ENCODE peak calls at places on chromosomes 7 and 10, in four cellular contexts. F, O, B and J are unnamed samples.

GRCh38 chr7:29253225-29253624 is 58.6 kb downstream of the CHN2 start:
- DNase-seq in B (no peak), F (no peak), O (no peak), J (no peak)

GRCh38 chr10:134205-134742 is 981 bp upstream of the ZMYND11 start:
- DNase-seq in F (no peak), O (peak; percentile 6), B (no peak), J (no peak)

GRCh38 chr7:121873795-121874194 is 834 bp downstream of the PTPRZ1 start:
- DNase-seq in F (no peak), O (no peak), B (no peak), J (no peak)

GRCh38 chr10:110074986-110075664 is 67.3 kb downstream of the ADD3 start:
- DNase-seq in F (no peak), O (peak; percentile 94), B (no peak), J (no peak)

GRCh38 chr10:28676297-28676967 is 889 bp upstream of the BAMBI start:
- DNase-seq in B (peak; percentile 33), O (no peak), F (peak; percentile 23), J (no peak)

GRCh38 chr7:154916381-154917213 is 86.3 kb downstream of the PAXIP1 start:
- DNase-seq in O (no peak), B (no peak), F (no peak), J (no peak)

GRCh38 chr7:111108526-111108925 is 17.6 kb downstream of the LRRN3 start:
- DNase-seq in B (no peak), O (peak; percentile 46), F (no peak), J (no peak)

GRCh38 chr7:155542276-155542675 is 4.1 kb downstream of the CNPY1 start:
- DNase-seq in O (no peak), F (no peak), B (no peak), J (no peak)

GRCh38 chr7:115782716-115783460 is 247.7 kb downstream of the TFEC start:
- DNase-seq in O (no peak), B (peak; percentile 23), F (no peak), J (no peak)

GRCh38 chr10:21506351-21506750 is 19.1 kb downstream of the SKIDA1 start:
- DNase-seq in O (no peak), F (no peak), B (no peak), J (no peak)

GRCh38 chr7:29360633-29361625 is 166.4 kb downstream of the CHN2 start:
- DNase-seq in F (no peak), B (no peak), O (no peak), J (no peak)

GRCh38 chr7:7737674-7738073 is 19.3 kb upstream of the RPA3 start:
- DNase-seq in F (no peak), O (no peak), B (no peak), J (no peak)

GRCh38 chr10:91415816-91416215 is 5.7 kb downstream of the HECTD2 start:
- DNase-seq in F (no peak), O (no peak), B (no peak), J (no peak)

GRCh38 chr10:59905735-59906416 is 480 bp downstream of the CCDC6 start:
- DNase-seq in B (no peak), O (no peak), F (no peak), J (no peak)

GRCh38 chr7:4739528-4739992 is 35.9 kb upstream of the AP5Z1 start:
- DNase-seq in F (peak; percentile 49), O (peak; percentile 38), B (peak; percentile 58), J (peak; percentile 40)

GRCh38 chr10:114551310-114551972 is 106.6 kb downstream of the ABLIM1 start:
- DNase-seq in F (peak; percentile 80), O (peak; percentile 14), B (peak; percentile 83), J (peak; percentile 87)

GRCh38 chr7:150826061-150826849 is 25.7 kb downstream of the TMEM176A start:
- DNase-seq in O (no peak), F (peak; percentile 78), B (no peak), J (no peak)

GRCh38 chr10:29317027-29317420 is 28.2 kb downstream of the LYZL1 start:
- DNase-seq in F (no peak), O (peak; percentile 46), B (no peak), J (no peak)

GRCh38 chr10:69217119-69217754 is 2.9 kb upstream of the HKDC1 start:
- DNase-seq in B (no peak), F (no peak), O (peak; percentile 80), J (no peak)

GRCh38 chr7:13879994-13880686 is 109.3 kb downstream of the ETV1 start:
- DNase-seq in O (peak; percentile 69), B (no peak), F (no peak), J (no peak)

GRCh38 chr10:3524086-3524960 is 260.7 kb downstream of the KLF6 start:
- DNase-seq in O (no peak), F (no peak), B (no peak), J (no peak)

GRCh38 chr7:8724080-8724718 is 290.8 kb downstream of the NXPH1 start:
- DNase-seq in F (peak; percentile 25), O (no peak), B (peak; percentile 46), J (no peak)

GRCh38 chr10:122911889-122912484 is 1.6 kb downstream of the FAM24A start:
- DNase-seq in B (peak; percentile 44), F (peak; percentile 19), O (peak; percentile 52), J (no peak)

GRCh38 chr7:2008936-2009540 is 223.7 kb downstream of the MAD1L1 start:
- DNase-seq in O (no peak), F (peak; percentile 50), B (peak; percentile 8), J (no peak)

GRCh38 chr7:25308246-25308645 is 80.0 kb upstream of the NPVF start:
- DNase-seq in B (no peak), O (no peak), F (no peak), J (no peak)

GRCh38 chr10:91239789-91240188 is 19.3 kb downstream of the PCGF5 start:
- DNase-seq in F (no peak), O (no peak), B (no peak), J (no peak)

GRCh38 chr7:16718111-16718656 is 35.4 kb upstream of the TSPAN13 start:
- DNase-seq in F (no peak), O (no peak), B (no peak), J (no peak)

GRCh38 chr10:72355214-72355555 is 466 bp upstream of the DNAJB12 start:
- DNase-seq in O (no peak), B (no peak), F (no peak), J (no peak)
- H3K27ac ChIP-seq in O (peak overlapping the region; percentile 5), B (peak overlapping the region; percentile 93), F (peak overlapping the region; percentile 94), J (peak overlapping the region; percentile 99)

DNA sequence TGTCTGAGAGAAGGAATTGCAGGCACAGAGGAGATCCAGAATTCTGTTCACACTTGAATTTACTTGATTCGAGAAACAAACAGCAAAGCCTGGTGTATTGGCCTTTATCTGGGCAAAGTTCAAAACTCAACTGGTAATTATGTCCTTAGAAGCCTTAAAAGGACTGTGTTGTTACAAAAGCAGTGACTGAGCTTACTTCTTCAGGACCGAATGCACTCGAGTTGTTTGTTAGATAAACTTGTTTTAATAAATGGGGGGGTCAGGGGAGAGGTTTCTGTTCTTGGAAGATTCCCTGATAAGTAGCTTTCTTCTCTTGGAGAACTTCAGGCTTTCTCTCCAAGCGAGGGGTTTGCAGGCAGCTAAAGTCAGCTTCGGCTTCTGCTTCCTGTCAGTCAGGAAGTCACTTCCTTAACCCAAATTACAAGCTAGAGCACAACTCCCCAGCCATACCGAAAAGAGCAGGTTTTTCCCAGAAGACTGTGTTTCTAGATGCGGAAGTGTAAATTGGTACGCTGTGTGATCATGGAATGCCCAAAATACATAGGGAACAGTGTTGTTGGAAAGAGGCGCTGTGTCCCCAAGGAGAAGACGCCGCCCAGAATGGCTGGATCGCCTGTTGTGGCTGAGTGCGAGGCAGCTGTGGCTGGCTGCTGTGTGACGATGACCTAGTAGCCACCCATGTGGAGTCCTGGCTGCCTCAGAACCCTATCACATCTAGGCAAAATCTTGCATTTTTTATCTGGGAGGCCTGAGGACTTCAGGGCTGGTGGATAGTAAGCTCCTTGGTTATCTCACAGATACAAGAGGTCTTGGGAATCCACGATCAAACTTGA is 110.4 kb downstream of the TCF7L2 start:
- DNase-seq in F (peak; percentile 40), B (no peak), O (no peak), J (no peak)
- H3K4me3 ChIP-seq in F (no peak overlapping the region), B (no peak overlapping the region), O (no peak overlapping the region), J (no peak overlapping the region)

GRCh38 chr10:13354783-13355182 is 6.7 kb upstream of the SEPHS1 start:
- DNase-seq in B (no peak), O (no peak), F (no peak), J (no peak)

GRCh38 chr10:13356392-13356791 is 8.3 kb upstream of the SEPHS1 start:
- DNase-seq in B (no peak), O (no peak), F (no peak), J (no peak)

GRCh38 chr10:13349776-13350274 is 1.7 kb upstream of the SEPHS1 start:
- DNase-seq in O (peak; percentile 54), F (peak; percentile 47), B (peak; percentile 56), J (peak; percentile 46)

GRCh38 chr10:13351340-13351915 is 3.3 kb upstream of the SEPHS1 start:
- DNase-seq in B (no peak), F (no peak), O (no peak), J (no peak)

GRCh38 chr10:13352519-13352918 is 4.4 kb upstream of the SEPHS1 start:
- DNase-seq in O (no peak), B (no peak), F (no peak), J (no peak)
- TF ChIP-seq CTCF in O (no peak), B (peak; percentile 12), F (no peak), J (no peak)

DNA sequence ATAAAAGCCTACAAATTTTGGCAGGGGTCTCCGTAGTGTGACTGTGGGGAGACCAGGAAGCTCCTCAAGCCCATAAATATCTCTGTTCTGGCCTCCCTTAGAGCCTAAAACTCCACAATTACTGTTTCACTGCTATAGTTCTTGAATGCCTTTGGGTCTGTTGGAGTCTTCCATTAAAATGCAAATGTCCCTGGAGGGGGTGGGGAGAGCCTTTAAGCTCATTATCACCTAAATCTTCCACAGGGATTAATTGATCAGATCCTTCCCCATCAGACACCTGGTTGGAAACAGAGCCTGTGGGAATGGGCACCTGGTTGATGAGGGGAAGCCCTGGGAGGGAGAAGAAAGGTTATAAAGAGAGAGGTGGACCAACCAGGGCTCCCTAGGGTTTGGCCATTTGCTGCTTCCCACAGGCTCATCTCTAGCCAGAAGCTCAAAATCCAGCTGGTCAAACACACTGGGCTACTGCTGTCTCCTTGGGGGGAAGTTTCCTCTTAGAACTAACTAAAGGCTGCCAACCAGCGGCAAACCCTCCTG is 718.2 kb downstream of the LRMDA start:
- DNase-seq in F (no peak), O (no peak), B (no peak), J (no peak)
- H3K27ac ChIP-seq in F (no peak overlapping the region), O (no peak overlapping the region), B (peak overlapping the region; percentile 65), J (peak overlapping the region; percentile 87)

DNA sequence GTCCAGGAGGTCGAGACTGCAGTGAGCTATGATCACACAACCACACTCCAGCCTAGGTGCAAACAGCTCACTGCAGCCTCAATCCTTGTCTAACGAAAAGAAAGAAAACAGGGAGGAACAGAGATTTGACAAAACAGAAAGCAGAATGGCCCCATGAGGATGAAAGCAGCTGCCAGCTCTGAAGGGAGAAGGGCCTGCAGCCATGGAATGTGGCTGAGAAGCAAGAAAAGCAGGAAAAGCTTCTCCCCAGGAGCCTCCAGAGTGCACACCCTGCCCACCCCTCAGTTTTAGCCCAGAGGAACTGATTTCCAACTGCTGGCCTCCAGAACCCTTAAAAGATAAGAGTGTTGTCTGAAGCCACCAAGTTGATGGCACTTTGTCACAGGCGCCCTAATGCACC is 13.0 kb downstream of the ESYT2 start:
- DNase-seq in F (no peak), O (no peak), B (no peak), J (no peak)
- H3K4me3 ChIP-seq in F (no peak overlapping the region), O (no peak overlapping the region), B (no peak overlapping the region), J (no peak overlapping the region)

GRCh38 chr7:102289051-102289450 is 2.4 kb downstream of the SH2B2 start:
- DNase-seq in B (no peak), O (no peak), F (no peak), J (no peak)
- TF ChIP-seq CTCF in B (no peak), O (no peak), F (no peak), J (no peak)